ENCODE peak calls at places on chromosome 17, in five cellular contexts. One of them, this sample, is unnamed.

GRCh38 chr17:53722407-53722806 is 100.3 kb upstream of the KIF2B start:
- DNase-seq in stimulated activated CD4-positive, alpha-beta T cell treated with anti-CD3 and anti-CD28 coated beads, Interleukin-4, amount 100 ng/mL, for 1 hour: no peak
- DNase-seq in choroid plexus epithelial cell: peak
- DNase-seq in smooth muscle cell of the brain vasculature: peak
- DNase-seq in neuronal stem cell: no peak
- DNase-seq in this sample: peak

GRCh38 chr17:64938925-64939474 is 19.7 kb upstream of the LRRC37A3 start:
- DNase-seq in stimulated activated CD4-positive, alpha-beta T cell treated with anti-CD3 and anti-CD28 coated beads, Interleukin-4, amount 100 ng/mL, for 1 hour: peak
- DNase-seq in choroid plexus epithelial cell: peak
- DNase-seq in smooth muscle cell of the brain vasculature: no peak
- DNase-seq in neuronal stem cell: no peak
- DNase-seq in this sample: peak

GRCh38 chr17:8753976-8754440 is 4.3 kb downstream of the SPDYE4 start:
- DNase-seq in stimulated activated CD4-positive, alpha-beta T cell treated with anti-CD3 and anti-CD28 coated beads, Interleukin-4, amount 100 ng/mL, for 1 hour: no peak
- DNase-seq in choroid plexus epithelial cell: peak
- DNase-seq in smooth muscle cell of the brain vasculature: no peak
- DNase-seq in neuronal stem cell: no peak
- DNase-seq in this sample: peak

GRCh38 chr17:13462161-13462560 is 139.6 kb downstream of the HS3ST3A1 start:
- DNase-seq in stimulated activated CD4-positive, alpha-beta T cell treated with anti-CD3 and anti-CD28 coated beads, Interleukin-4, amount 100 ng/mL, for 1 hour: no peak
- DNase-seq in choroid plexus epithelial cell: peak
- DNase-seq in smooth muscle cell of the brain vasculature: no peak
- DNase-seq in neuronal stem cell: no peak
- DNase-seq in this sample: no peak

GRCh38 chr17:17028059-17028877 is 14.0 kb upstream of the MPRIP start:
- DNase-seq in stimulated activated CD4-positive, alpha-beta T cell treated with anti-CD3 and anti-CD28 coated beads, Interleukin-4, amount 100 ng/mL, for 1 hour: no peak
- DNase-seq in choroid plexus epithelial cell: peak
- DNase-seq in smooth muscle cell of the brain vasculature: no peak
- DNase-seq in neuronal stem cell: peak
- DNase-seq in this sample: peak

GRCh38 chr17:68048996-68049395 is 13.5 kb downstream of the KPNA2 start:
- DNase-seq in stimulated activated CD4-positive, alpha-beta T cell treated with anti-CD3 and anti-CD28 coated beads, Interleukin-4, amount 100 ng/mL, for 1 hour: no peak
- DNase-seq in choroid plexus epithelial cell: peak
- DNase-seq in smooth muscle cell of the brain vasculature: no peak
- DNase-seq in neuronal stem cell: no peak
- DNase-seq in this sample: no peak

GRCh38 chr17:12545877-12546513 is 119.7 kb upstream of the MYOCD start:
- DNase-seq in stimulated activated CD4-positive, alpha-beta T cell treated with anti-CD3 and anti-CD28 coated beads, Interleukin-4, amount 100 ng/mL, for 1 hour: no peak
- DNase-seq in choroid plexus epithelial cell: peak
- DNase-seq in smooth muscle cell of the brain vasculature: no peak
- DNase-seq in neuronal stem cell: peak
- DNase-seq in this sample: peak

GRCh38 chr17:55513885-55514590 is 2.8 kb upstream of the SMIM36 start:
- DNase-seq in stimulated activated CD4-positive, alpha-beta T cell treated with anti-CD3 and anti-CD28 coated beads, Interleukin-4, amount 100 ng/mL, for 1 hour: peak
- DNase-seq in choroid plexus epithelial cell: peak
- DNase-seq in smooth muscle cell of the brain vasculature: peak
- DNase-seq in neuronal stem cell: peak
- DNase-seq in this sample: peak

GRCh38 chr17:76772842-76773521 is 35.1 kb downstream of the MFSD11 start:
- DNase-seq in stimulated activated CD4-positive, alpha-beta T cell treated with anti-CD3 and anti-CD28 coated beads, Interleukin-4, amount 100 ng/mL, for 1 hour: peak
- DNase-seq in choroid plexus epithelial cell: peak
- DNase-seq in smooth muscle cell of the brain vasculature: no peak
- DNase-seq in neuronal stem cell: no peak
- DNase-seq in this sample: peak

GRCh38 chr17:36602030-36602737 is 801 bp downstream of the MRM1 start:
- DNase-seq in stimulated activated CD4-positive, alpha-beta T cell treated with anti-CD3 and anti-CD28 coated beads, Interleukin-4, amount 100 ng/mL, for 1 hour: no peak
- DNase-seq in choroid plexus epithelial cell: peak
- DNase-seq in smooth muscle cell of the brain vasculature: no peak
- DNase-seq in neuronal stem cell: no peak
- DNase-seq in this sample: no peak

GRCh38 chr17:78751447-78752067 is 30.5 kb downstream of the CYTH1 start:
- DNase-seq in stimulated activated CD4-positive, alpha-beta T cell treated with anti-CD3 and anti-CD28 coated beads, Interleukin-4, amount 100 ng/mL, for 1 hour: no peak
- DNase-seq in choroid plexus epithelial cell: no peak
- DNase-seq in smooth muscle cell of the brain vasculature: no peak
- DNase-seq in neuronal stem cell: no peak
- DNase-seq in this sample: no peak

GRCh38 chr17:79935845-79936470 is 96.7 kb upstream of the CBX4 start:
- DNase-seq in stimulated activated CD4-positive, alpha-beta T cell treated with anti-CD3 and anti-CD28 coated beads, Interleukin-4, amount 100 ng/mL, for 1 hour: no peak
- DNase-seq in choroid plexus epithelial cell: no peak
- DNase-seq in smooth muscle cell of the brain vasculature: no peak
- DNase-seq in neuronal stem cell: no peak
- DNase-seq in this sample: no peak

This sample was measured in Caki2.